ENCODE peak calls at places on chromosomes 7 and 10, in ten cellular contexts. J is ovary, A is upper lobe of left lung, G is A549, H is IMR-90, V is heart left ventricle, F is spleen, K is tibial nerve, P is H1, W is right lobe of liver. B is an unnamed sample.
A peak's percentile ranks its signal among the peaks of the same experiment; 100 is the strongest.

GRCh38 chr7:88759956-88760515 is 536 bp downstream of the ZNF804B start:
- DNase-seq in V (no peak), F (no peak), G (no peak), H (no peak), J (no peak), K (no peak), W (no peak), P (no peak), A (no peak), B (no peak)

GRCh38 chr7:120843121-120843520 is 14.8 kb downstream of the TSPAN12 start:
- DNase-seq in A (no peak), V (no peak), G (no peak), W (no peak), J (no peak), F (no peak), P (no peak), H (peak; percentile 47), K (no peak), B (no peak)

GRCh38 chr7:56091591-56091990 is 1.2 kb downstream of the PHKG1 start:
- DNase-seq in H (no peak), F (no peak), G (no peak), P (no peak), K (no peak), A (no peak), J (peak; percentile 24), W (no peak), V (peak; percentile 75), B (no peak)

GRCh38 chr10:63549810-63550209 is 28.6 kb downstream of the REEP3 start:
- DNase-seq in V (no peak), J (no peak), H (peak; percentile 10), P (no peak), K (no peak), G (no peak), W (no peak), F (no peak), A (no peak), B (no peak)

GRCh38 chr10:1464866-1465265 is 272.5 kb downstream of the ADARB2 start:
- DNase-seq in H (no peak), V (no peak), F (no peak), J (no peak), K (no peak), P (no peak), W (no peak), A (no peak), G (no peak), B (no peak)

GRCh38 chr10:3511483-3511882 is 273.5 kb downstream of the KLF6 start:
- DNase-seq in H (no peak), V (no peak), K (no peak), A (no peak), P (no peak), F (no peak), J (no peak), G (no peak), W (no peak), B (no peak)

GRCh38 chr7:6636741-6637543 is at the start of gene ZNF316:
- DNase-seq in V (peak; percentile 86), K (no peak), J (peak; percentile 66), W (peak; percentile 74), A (peak; percentile 61), F (peak; percentile 94), G (peak; percentile 33), P (no peak), H (peak; percentile 38), B (peak; percentile 31)

GRCh38 chr10:55629792-55630490 is 731.1 kb downstream of the ZWINT start:
- DNase-seq in F (peak; percentile 70), A (peak; percentile 24), K (no peak), W (no peak), H (peak; percentile 4), V (no peak), G (peak; percentile 75), P (no peak), J (no peak), B (no peak)

GRCh38 chr7:9507281-9507680 is 1073.9 kb downstream of the NXPH1 start:
- DNase-seq in G (no peak), F (no peak), K (no peak), J (no peak), W (no peak), A (no peak), H (no peak), V (no peak), P (no peak), B (no peak)

GRCh38 chr7:64098-64521 is 128.3 kb upstream of the FAM20C start:
- DNase-seq in K (peak; percentile 50), G (peak; percentile 41), J (peak; percentile 68), F (peak; percentile 62), H (peak; percentile 74), P (no peak), A (no peak), W (no peak), V (peak; percentile 63), B (no peak)

GRCh38 chr10:107051769-107052168 is 112.7 kb downstream of the SORCS1 start:
- DNase-seq in P (no peak), K (no peak), A (no peak), J (no peak), W (no peak), H (no peak), F (no peak), V (no peak), G (no peak), B (no peak)
- TF ChIP-seq CTCF in P (no peak), K (no peak), A (no peak), J (no peak), W (no peak), H (no peak), F (no peak), V (no peak), G (no peak), B (no peak)

GRCh38 chr10:24722676-24723385 is 856 bp downstream of the ARHGAP21 start:
- DNase-seq in G (peak; percentile 60), J (peak; percentile 58), P (no peak), F (peak; percentile 84), A (peak; percentile 35), V (peak; percentile 85), W (peak; percentile 71), H (peak; percentile 40), K (peak; percentile 31), B (peak; percentile 79)
- TF ChIP-seq POLR2A in G (peak; percentile 7), J (no peak), P (no peak), F (no peak), A (peak; percentile 20), V (no peak), W (peak; percentile 51), H (no peak), K (no peak), B (no peak)

GRCh38 chr7:75961194-75961593 is 33.2 kb downstream of the TMEM120A start:
- DNase-seq in A (no peak), P (no peak), V (no peak), W (no peak), F (no peak), K (no peak), G (no peak), H (no peak), J (no peak), B (no peak)
- TF ChIP-seq CTCF in A (no peak), P (peak; percentile 58), V (no peak), W (peak; percentile 11), F (no peak), K (no peak), G (no peak), H (no peak), J (no peak), B (no peak)

GRCh38 chr7:123621707-123622106 is 20.1 kb downstream of the ASB15 start:
- DNase-seq in J (no peak), V (no peak), H (no peak), P (no peak), K (no peak), F (no peak), A (no peak), G (no peak), W (no peak), B (no peak)

GRCh38 chr7:123627859-123628258 is 26.2 kb downstream of the ASB15 start:
- DNase-seq in F (no peak), G (no peak), J (no peak), P (no peak), A (no peak), V (no peak), K (no peak), H (no peak), W (no peak), B (no peak)

GRCh38 chr7:123622660-123623386 is 21.2 kb downstream of the ASB15 start:
- DNase-seq in A (no peak), J (no peak), W (peak; percentile 57), G (no peak), P (no peak), H (no peak), F (no peak), V (no peak), K (no peak), B (no peak)

GRCh38 chr7:123625254-123625653 is 23.6 kb downstream of the ASB15 start:
- DNase-seq in P (no peak), K (no peak), A (no peak), W (no peak), V (no peak), F (no peak), J (no peak), G (no peak), H (no peak), B (no peak)

GRCh38 chr7:123624527-123625183 is 23.0 kb downstream of the ASB15 start:
- DNase-seq in J (peak; percentile 29), K (no peak), G (peak; percentile 73), W (no peak), A (peak; percentile 42), V (peak; percentile 61), H (peak; percentile 25), F (peak; percentile 83), P (peak; percentile 36), B (peak; percentile 83)
- TF ChIP-seq POLR2A in J (no peak), K (no peak), G (no peak), W (no peak), A (no peak), V (no peak), H (no peak), F (no peak), P (no peak), B (no peak)

GRCh38 chr10:7218974-7219373 is 191.9 kb downstream of the SFMBT2 start:
- DNase-seq in P (no peak), H (peak; percentile 17), G (peak; percentile 30), F (no peak), J (no peak), K (no peak), W (no peak), A (no peak), V (no peak), B (no peak)
- TF ChIP-seq CTCF in P (no peak), H (no peak), G (peak; percentile 8), F (no peak), J (no peak), K (no peak), W (no peak), A (no peak), V (peak; percentile 16), B (no peak)

GRCh38 chr10:100372415-100373297 is 25.6 kb downstream of the SCD start:
- DNase-seq in V (no peak), A (no peak), H (no peak), J (no peak), F (no peak), G (no peak), P (no peak), W (no peak), K (no peak), B (no peak)
- TF ChIP-seq POLR2A in V (no peak), A (no peak), H (peak; percentile 82), J (no peak), F (no peak), G (peak; percentile 61), P (no peak), W (peak; percentile 45), K (no peak), B (no peak)

B was measured in Peyer's patch.